ENCODE peak calls at places on chromosomes 11 and 22, in nine cellular contexts. J is astrocyte of the spinal cord, D is adrenal gland, Y is ascending aorta, X is spleen, O is heart left ventricle, U is dorsolateral prefrontal cortex, K is cardiac muscle cell, H is AG09309. M is an unnamed sample.
A peak's percentile ranks its signal among the peaks of the same experiment; 100 is the strongest.

GRCh38 chr11:92837595-92837994 is 131.9 kb upstream of the MTNR1B start:
- DNase-seq in J (no peak), D (no peak), Y (no peak), X (no peak), O (no peak), U (no peak), K (no peak), H (no peak), M (no peak)

GRCh38 chr11:116657842-116658825 is 114.7 kb downstream of the BUD13 start:
- DNase-seq in J (no peak), D (no peak), Y (no peak), X (no peak), O (no peak), U (no peak), K (peak; percentile 3), H (no peak), M (no peak)

GRCh38 chr11:133525976-133526375 is 6.3 kb downstream of the OPCML start:
- DNase-seq in J (no peak), D (no peak), Y (no peak), X (no peak), O (no peak), U (peak; percentile 70), K (no peak), H (no peak), M (no peak)

GRCh38 chr11:279040-279965 is 1.1 kb downstream of the NLRP6 start:
- DNase-seq in J (no peak), D (no peak), Y (peak; percentile 60), X (peak; percentile 91), O (peak; percentile 18), U (no peak), K (no peak), H (no peak), M (peak; percentile 59)

GRCh38 chr11:109085708-109086373 is 336.1 kb upstream of the C11orf87 start:
- DNase-seq in J (no peak), D (no peak), Y (no peak), X (no peak), O (no peak), U (no peak), K (peak; percentile 79), H (peak; percentile 40), M (no peak)

GRCh38 chr22:37187891-37188761 is at the start of gene C1QTNF6:
- DNase-seq in J (no peak), D (peak; percentile 33), Y (no peak), X (peak; percentile 75), O (no peak), U (peak; percentile 22), K (peak; percentile 87), H (no peak), M (peak; percentile 59)

GRCh38 chr11:2541321-2541680 is 96.5 kb downstream of the KCNQ1 start:
- DNase-seq in J (no peak), D (peak; percentile 1), Y (peak; percentile 24), X (no peak), O (no peak), U (peak; percentile 35), K (no peak), H (no peak), M (no peak)

GRCh38 chr11:61967924-61968757 is 707 bp upstream of the FTH1 start:
- DNase-seq in J (peak; percentile 20), D (peak; percentile 50), Y (peak; percentile 75), X (peak; percentile 91), O (peak; percentile 51), U (peak; percentile 68), K (no peak), H (no peak), M (no peak)

GRCh38 chr11:10087621-10088225 is 206.3 kb downstream of the SBF2 start:
- DNase-seq in J (no peak), D (no peak), Y (no peak), X (no peak), O (no peak), U (no peak), K (no peak), H (no peak), M (no peak)

GRCh38 chr11:68843703-68844312 is 2.1 kb upstream of the CPT1A start:
- DNase-seq in J (peak; percentile 33), D (peak; percentile 79), Y (no peak), X (peak; percentile 96), O (peak; percentile 86), U (no peak), K (peak; percentile 62), H (no peak), M (peak; percentile 95)

GRCh38 chr11:113189909-113190667 is 124.3 kb upstream of the TTC12 start:
- DNase-seq in J (peak; percentile 63), D (peak; percentile 79), Y (peak; percentile 83), X (no peak), O (no peak), U (no peak), K (peak; percentile 92), H (peak; percentile 59), M (no peak)

GRCh38 chr11:6321961-6322362 is 1.7 kb upstream of the CAVIN3 start:
- DNase-seq in J (peak; percentile 65), D (no peak), Y (no peak), X (no peak), O (no peak), U (no peak), K (peak; percentile 60), H (no peak), M (no peak)

GRCh38 chr11:77233011-77233410 is 68.5 kb downstream of the GDPD4 start:
- DNase-seq in J (no peak), D (no peak), Y (no peak), X (no peak), O (no peak), U (no peak), K (no peak), H (no peak), M (no peak)

GRCh38 chr11:70210516-70210915 is 7.4 kb downstream of the FADD start:
- DNase-seq in J (no peak), D (no peak), Y (no peak), X (peak; percentile 8), O (no peak), U (no peak), K (no peak), H (no peak), M (peak; percentile 2)

GRCh38 chr11:107732327-107733051 is 20.6 kb upstream of the SLN start:
- DNase-seq in J (no peak), D (no peak), Y (no peak), X (no peak), O (no peak), U (no peak), K (no peak), H (no peak), M (no peak)

GRCh38 chr22:47168900-47169800 is 406.7 kb downstream of the TBC1D22A start:
- DNase-seq in J (no peak), D (no peak), Y (peak; percentile 40), X (peak; percentile 63), O (peak; percentile 15), U (peak; percentile 38), K (peak; percentile 15), H (no peak), M (no peak)

GRCh38 chr11:9571071-9571765 is 2.3 kb upstream of the WEE1 start:
- DNase-seq in J (no peak), D (no peak), Y (no peak), X (no peak), O (no peak), U (no peak), K (no peak), H (no peak), M (no peak)

GRCh38 chr11:126140932-126141291 is 70.5 kb downstream of the RPUSD4 start:
- DNase-seq in J (peak; percentile 60), D (peak; percentile 67), Y (no peak), X (peak; percentile 37), O (peak; percentile 54), U (no peak), K (peak; percentile 73), H (no peak), M (no peak)

GRCh38 chr11:16603245-16603644 is 135.2 kb upstream of the C11orf58 start:
- DNase-seq in J (no peak), D (no peak), Y (no peak), X (no peak), O (no peak), U (no peak), K (no peak), H (no peak), M (no peak)

GRCh38 chr11:27497284-27497866 is 9.2 kb downstream of the LIN7C start:
- DNase-seq in J (peak; percentile 45), D (no peak), Y (no peak), X (no peak), O (no peak), U (no peak), K (peak; percentile 50), H (no peak), M (no peak)

GRCh38 chr11:31813961-31814868 is 3.1 kb upstream of the PAX6 start:
- DNase-seq in J (no peak), D (no peak), Y (no peak), X (peak; percentile 67), O (no peak), U (peak; percentile 41), K (no peak), H (no peak), M (no peak)

GRCh38 chr22:39530692-39531331 is 1.7 kb downstream of the RPS19BP1 start:
- DNase-seq in J (peak; percentile 36), D (peak; percentile 59), Y (no peak), X (no peak), O (no peak), U (no peak), K (peak; percentile 61), H (no peak), M (no peak)

GRCh38 chr11:22536036-22536435 is 89.6 kb downstream of the FANCF start:
- DNase-seq in J (no peak), D (no peak), Y (no peak), X (no peak), O (no peak), U (no peak), K (no peak), H (no peak), M (no peak)

GRCh38 chr11:23585700-23586099 is 725.4 kb upstream of the CCDC179 start:
- DNase-seq in J (no peak), D (no peak), Y (no peak), X (no peak), O (no peak), U (no peak), K (no peak), H (no peak), M (no peak)
- H3K4me3 ChIP-seq in J (no peak overlapping the region), D (no peak overlapping the region), Y (no peak overlapping the region), X (no peak overlapping the region), O (no peak overlapping the region), U (no peak overlapping the region), K (no peak overlapping the region), H (no peak overlapping the region), M (no peak overlapping the region)

GRCh38 chr22:19717691-19718254 is 3.5 kb downstream of the SEPTIN5 start:
- DNase-seq in J (peak; percentile 55), D (peak; percentile 76), Y (peak; percentile 87), X (peak; percentile 96), O (peak; percentile 83), U (peak; percentile 68), K (peak; percentile 77), H (no peak), M (peak; percentile 88)
- H3K4me3 ChIP-seq in J (peak overlapping the region; percentile 45), D (peak overlapping the region; percentile 71), Y (peak overlapping the region; percentile 87), X (peak overlapping the region; percentile 62), O (peak overlapping the region; percentile 65), U (peak overlapping the region; percentile 65), K (peak overlapping the region; percentile 58), H (peak overlapping the region; percentile 65), M (peak overlapping the region; percentile 69)

GRCh38 chr22:21594865-21595452 is 27.4 kb downstream of the UBE2L3 start:
- DNase-seq in J (no peak), D (no peak), Y (no peak), X (no peak), O (no peak), U (no peak), K (no peak), H (no peak), M (no peak)
- H3K4me3 ChIP-seq in J (no peak overlapping the region), D (no peak overlapping the region), Y (no peak overlapping the region), X (no peak overlapping the region), O (no peak overlapping the region), U (no peak overlapping the region), K (no peak overlapping the region), H (no peak overlapping the region), M (no peak overlapping the region)

GRCh38 chr22:30822216-30823014 is 127.7 kb downstream of the OSBP2 start:
- DNase-seq in J (no peak), D (peak; percentile 16), Y (peak; percentile 55), X (no peak), O (no peak), U (no peak), K (no peak), H (no peak), M (peak; percentile 68)
- H3K4me3 ChIP-seq in J (peak overlapping the region; percentile 36), D (no peak overlapping the region), Y (peak overlapping the region; percentile 36), X (peak overlapping the region; percentile 45), O (peak overlapping the region; percentile 53), U (peak overlapping the region; percentile 64), K (peak overlapping the region; percentile 19), H (peak overlapping the region; percentile 31), M (peak overlapping the region; percentile 3)

M was measured in pancreas.